ENCODE peak calls at places on chromosomes 12 and 14, in seven cellular contexts. One of them, this sample, is unnamed.

GRCh38 chr12:28040251-28040650 is 67.7 kb upstream of the PTHLH start:
- DNase-seq in psoas muscle: no peak
- DNase-seq in neural progenitor cell: no peak
- DNase-seq in CD8-positive, alpha-beta T cell: no peak
- DNase-seq in upper lobe of right lung: no peak
- DNase-seq in fibroblast of lung: no peak
- DNase-seq in Peyer's patch: no peak
- DNase-seq in this sample: no peak

GRCh38 chr12:88328056-88328455 is 185.9 kb downstream of the TMTC3 start:
- DNase-seq in psoas muscle: no peak
- DNase-seq in neural progenitor cell: no peak
- DNase-seq in CD8-positive, alpha-beta T cell: no peak
- DNase-seq in upper lobe of right lung: no peak
- DNase-seq in fibroblast of lung: no peak
- DNase-seq in Peyer's patch: no peak
- DNase-seq in this sample: no peak

GRCh38 chr12:16008442-16008841 is 97.3 kb downstream of the DERA start:
- DNase-seq in psoas muscle: no peak
- DNase-seq in neural progenitor cell: no peak
- DNase-seq in CD8-positive, alpha-beta T cell: no peak
- DNase-seq in upper lobe of right lung: no peak
- DNase-seq in fibroblast of lung: peak; percentile 20
- DNase-seq in Peyer's patch: no peak
- DNase-seq in this sample: no peak

GRCh38 chr12:103626498-103626897 is 39.4 kb downstream of the STAB2 start:
- DNase-seq in psoas muscle: peak; percentile 77
- DNase-seq in neural progenitor cell: peak; percentile 62
- DNase-seq in CD8-positive, alpha-beta T cell: no peak
- DNase-seq in upper lobe of right lung: no peak
- DNase-seq in fibroblast of lung: no peak
- DNase-seq in Peyer's patch: peak; percentile 66
- DNase-seq in this sample: no peak

GRCh38 chr12:57954768-57955167 is 13.4 kb downstream of the ATP23 start:
- DNase-seq in psoas muscle: no peak
- DNase-seq in neural progenitor cell: no peak
- DNase-seq in CD8-positive, alpha-beta T cell: no peak
- DNase-seq in upper lobe of right lung: no peak
- DNase-seq in fibroblast of lung: no peak
- DNase-seq in Peyer's patch: no peak
- DNase-seq in this sample: no peak

GRCh38 chr14:102777711-102778615 is 714 bp downstream of the TRAF3 start:
- DNase-seq in psoas muscle: no peak
- DNase-seq in neural progenitor cell: peak; percentile 44
- DNase-seq in CD8-positive, alpha-beta T cell: peak; percentile 23
- DNase-seq in upper lobe of right lung: peak; percentile 71
- DNase-seq in fibroblast of lung: peak; percentile 49
- DNase-seq in Peyer's patch: peak; percentile 63
- DNase-seq in this sample: no peak

GRCh38 chr14:28754209-28754985 is 12.2 kb upstream of the FOXG1 start:
- DNase-seq in psoas muscle: no peak
- DNase-seq in neural progenitor cell: peak; percentile 72
- DNase-seq in CD8-positive, alpha-beta T cell: no peak
- DNase-seq in upper lobe of right lung: no peak
- DNase-seq in fibroblast of lung: peak; percentile 29
- DNase-seq in Peyer's patch: no peak
- DNase-seq in this sample: no peak

GRCh38 chr12:79058342-79058741 is 193.8 kb downstream of the SYT1 start:
- DNase-seq in psoas muscle: no peak
- DNase-seq in neural progenitor cell: no peak
- DNase-seq in CD8-positive, alpha-beta T cell: no peak
- DNase-seq in upper lobe of right lung: no peak
- DNase-seq in fibroblast of lung: peak; percentile 89
- DNase-seq in Peyer's patch: no peak
- DNase-seq in this sample: no peak

GRCh38 chr14:92680781-92681650 is 67.4 kb downstream of the LGMN start:
- DNase-seq in psoas muscle: peak; percentile 77
- DNase-seq in neural progenitor cell: peak; percentile 88
- DNase-seq in CD8-positive, alpha-beta T cell: peak; percentile 79
- DNase-seq in upper lobe of right lung: peak; percentile 88
- DNase-seq in fibroblast of lung: peak; percentile 59
- DNase-seq in Peyer's patch: peak; percentile 84
- DNase-seq in this sample: peak; percentile 55

GRCh38 chr12:13864081-13864673 is 117.2 kb downstream of the GRIN2B start:
- DNase-seq in psoas muscle: peak; percentile 81
- DNase-seq in neural progenitor cell: peak; percentile 81
- DNase-seq in CD8-positive, alpha-beta T cell: peak; percentile 52
- DNase-seq in upper lobe of right lung: peak; percentile 86
- DNase-seq in fibroblast of lung: peak; percentile 40
- DNase-seq in Peyer's patch: peak; percentile 86
- DNase-seq in this sample: no peak

GRCh38 chr12:68521321-68521839 is 89.3 kb upstream of the RAP1B start:
- DNase-seq in psoas muscle: no peak
- DNase-seq in neural progenitor cell: no peak
- DNase-seq in CD8-positive, alpha-beta T cell: no peak
- DNase-seq in upper lobe of right lung: no peak
- DNase-seq in fibroblast of lung: peak; percentile 87
- DNase-seq in Peyer's patch: no peak
- DNase-seq in this sample: no peak

GRCh38 chr12:94988471-94988870 is 15.0 kb downstream of the NDUFA12 start:
- DNase-seq in psoas muscle: no peak
- DNase-seq in neural progenitor cell: no peak
- DNase-seq in CD8-positive, alpha-beta T cell: no peak
- DNase-seq in upper lobe of right lung: no peak
- DNase-seq in fibroblast of lung: no peak
- DNase-seq in Peyer's patch: no peak
- DNase-seq in this sample: no peak

GRCh38 chr14:95519699-95520098 is 3.2 kb upstream of the SYNE3 start:
- DNase-seq in psoas muscle: peak; percentile 86
- DNase-seq in neural progenitor cell: no peak
- DNase-seq in CD8-positive, alpha-beta T cell: peak; percentile 80
- DNase-seq in upper lobe of right lung: no peak
- DNase-seq in fibroblast of lung: peak; percentile 84
- DNase-seq in Peyer's patch: no peak
- DNase-seq in this sample: peak; percentile 92

GRCh38 chr14:89504602-89505320 is 87.7 kb upstream of the FOXN3 start:
- DNase-seq in psoas muscle: no peak
- DNase-seq in neural progenitor cell: no peak
- DNase-seq in CD8-positive, alpha-beta T cell: peak; percentile 17
- DNase-seq in upper lobe of right lung: no peak
- DNase-seq in fibroblast of lung: peak; percentile 90
- DNase-seq in Peyer's patch: no peak
- DNase-seq in this sample: peak; percentile 52

GRCh38 chr12:116138380-116138779 is 139.1 kb downstream of the MED13L start:
- DNase-seq in psoas muscle: no peak
- DNase-seq in neural progenitor cell: peak; percentile 58
- DNase-seq in CD8-positive, alpha-beta T cell: no peak
- DNase-seq in upper lobe of right lung: no peak
- DNase-seq in fibroblast of lung: peak; percentile 80
- DNase-seq in Peyer's patch: no peak
- DNase-seq in this sample: no peak

GRCh38 chr12:116141833-116142162 is 135.7 kb downstream of the MED13L start:
- DNase-seq in psoas muscle: no peak
- DNase-seq in neural progenitor cell: no peak
- DNase-seq in CD8-positive, alpha-beta T cell: no peak
- DNase-seq in upper lobe of right lung: no peak
- DNase-seq in fibroblast of lung: no peak
- DNase-seq in Peyer's patch: no peak
- DNase-seq in this sample: no peak

GRCh38 chr12:116138781-116139180 is 138.7 kb downstream of the MED13L start:
- DNase-seq in psoas muscle: no peak
- DNase-seq in neural progenitor cell: no peak
- DNase-seq in CD8-positive, alpha-beta T cell: no peak
- DNase-seq in upper lobe of right lung: no peak
- DNase-seq in fibroblast of lung: peak; percentile 84
- DNase-seq in Peyer's patch: no peak
- DNase-seq in this sample: no peak

GRCh38 chr12:116141110-116141832 is 136.2 kb downstream of the MED13L start:
- DNase-seq in psoas muscle: no peak
- DNase-seq in neural progenitor cell: no peak
- DNase-seq in CD8-positive, alpha-beta T cell: no peak
- DNase-seq in upper lobe of right lung: no peak
- DNase-seq in fibroblast of lung: no peak
- DNase-seq in Peyer's patch: no peak
- DNase-seq in this sample: no peak

GRCh38 chr12:116140559-116140958 is 136.9 kb downstream of the MED13L start:
- DNase-seq in psoas muscle: no peak
- DNase-seq in neural progenitor cell: no peak
- DNase-seq in CD8-positive, alpha-beta T cell: no peak
- DNase-seq in upper lobe of right lung: no peak
- DNase-seq in fibroblast of lung: no peak
- DNase-seq in Peyer's patch: no peak
- DNase-seq in this sample: no peak
- H3K27ac ChIP-seq in psoas muscle: no peak overlapping the region
- H3K27ac ChIP-seq in neural progenitor cell: peak overlapping the region; percentile 49
- H3K27ac ChIP-seq in CD8-positive, alpha-beta T cell: no peak overlapping the region
- H3K27ac ChIP-seq in upper lobe of right lung: no peak overlapping the region
- H3K27ac ChIP-seq in fibroblast of lung: no peak overlapping the region
- H3K27ac ChIP-seq in Peyer's patch: no peak overlapping the region
- H3K27ac ChIP-seq in this sample: no peak overlapping the region

DNA sequence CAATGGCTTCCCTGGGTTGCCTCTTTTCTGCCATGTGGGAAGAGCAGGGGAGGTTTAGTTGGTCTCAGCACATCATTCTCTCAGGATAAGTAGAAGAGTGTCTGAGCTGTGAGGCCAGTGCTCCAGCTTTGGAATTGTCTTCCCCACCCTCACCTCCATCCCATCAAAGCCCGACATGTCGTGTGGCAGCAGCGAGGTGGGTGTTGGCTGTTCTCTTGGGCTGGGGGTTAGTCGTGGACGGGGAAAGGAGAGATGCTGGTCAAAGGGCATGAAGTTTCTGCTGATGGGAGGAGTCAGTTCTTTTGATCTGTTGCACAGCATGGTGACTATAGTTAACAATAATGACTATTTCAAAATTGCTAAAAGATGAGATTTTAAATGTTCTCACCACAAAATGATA is 404.2 kb downstream of the TMEM121 start:
- DNase-seq in psoas muscle: peak; percentile 16
- DNase-seq in neural progenitor cell: no peak
- DNase-seq in CD8-positive, alpha-beta T cell: no peak
- DNase-seq in upper lobe of right lung: no peak
- DNase-seq in fibroblast of lung: no peak
- DNase-seq in Peyer's patch: no peak
- DNase-seq in this sample: no peak
- H3K9me3 ChIP-seq in psoas muscle: no peaks in the 10 kb centered on the region
- H3K9me3 ChIP-seq in neural progenitor cell: peaks cover 17% of the 10 kb centered on the region
- H3K9me3 ChIP-seq in CD8-positive, alpha-beta T cell: no peaks in the 10 kb centered on the region
- H3K9me3 ChIP-seq in upper lobe of right lung: no peaks in the 10 kb centered on the region
- H3K9me3 ChIP-seq in fibroblast of lung: no peaks in the 10 kb centered on the region
- H3K9me3 ChIP-seq in Peyer's patch: no peaks in the 10 kb centered on the region
- H3K9me3 ChIP-seq in this sample: peaks cover 9% of the 10 kb centered on the region

GRCh38 chr12:90295858-90296257 is 587.2 kb upstream of the ATP2B1 start:
- DNase-seq in psoas muscle: no peak
- DNase-seq in neural progenitor cell: no peak
- DNase-seq in CD8-positive, alpha-beta T cell: no peak
- DNase-seq in upper lobe of right lung: no peak
- DNase-seq in fibroblast of lung: no peak
- DNase-seq in Peyer's patch: no peak
- DNase-seq in this sample: no peak

GRCh38 chr12:90287585-90287984 is 578.9 kb upstream of the ATP2B1 start:
- DNase-seq in psoas muscle: no peak
- DNase-seq in neural progenitor cell: no peak
- DNase-seq in CD8-positive, alpha-beta T cell: no peak
- DNase-seq in upper lobe of right lung: no peak
- DNase-seq in fibroblast of lung: no peak
- DNase-seq in Peyer's patch: no peak
- DNase-seq in this sample: no peak

GRCh38 chr12:90290980-90291975 is 582.6 kb upstream of the ATP2B1 start:
- DNase-seq in psoas muscle: no peak
- DNase-seq in neural progenitor cell: no peak
- DNase-seq in CD8-positive, alpha-beta T cell: no peak
- DNase-seq in upper lobe of right lung: no peak
- DNase-seq in fibroblast of lung: no peak
- DNase-seq in Peyer's patch: no peak
- DNase-seq in this sample: no peak

DNA sequence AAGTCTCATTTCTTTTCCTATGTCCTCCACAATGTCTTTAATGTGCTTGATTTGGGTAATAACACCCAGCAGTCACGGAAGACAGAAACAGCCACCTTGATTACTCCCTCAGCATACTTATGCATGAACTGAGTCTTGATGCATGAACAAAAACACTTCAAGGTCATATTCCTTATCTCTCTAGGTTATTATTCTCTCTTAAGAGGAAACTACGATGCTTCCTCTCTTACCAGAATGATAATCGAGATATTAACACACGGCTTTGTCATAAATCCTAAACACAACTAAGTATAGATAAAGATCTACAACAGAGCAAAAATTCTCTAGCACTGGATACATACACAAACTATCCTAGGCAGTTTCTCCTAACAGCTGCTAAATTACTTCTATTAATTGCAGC is 583.5 kb upstream of the ATP2B1 start:
- DNase-seq in psoas muscle: no peak
- DNase-seq in neural progenitor cell: no peak
- DNase-seq in CD8-positive, alpha-beta T cell: no peak
- DNase-seq in upper lobe of right lung: no peak
- DNase-seq in fibroblast of lung: no peak
- DNase-seq in Peyer's patch: no peak
- DNase-seq in this sample: no peak
- H3K27ac ChIP-seq in psoas muscle: no peak overlapping the region
- H3K27ac ChIP-seq in neural progenitor cell: no peak overlapping the region
- H3K27ac ChIP-seq in CD8-positive, alpha-beta T cell: no peak overlapping the region
- H3K27ac ChIP-seq in upper lobe of right lung: no peak overlapping the region
- H3K27ac ChIP-seq in fibroblast of lung: no peak overlapping the region
- H3K27ac ChIP-seq in Peyer's patch: no peak overlapping the region
- H3K27ac ChIP-seq in this sample: no peak overlapping the region

DNA sequence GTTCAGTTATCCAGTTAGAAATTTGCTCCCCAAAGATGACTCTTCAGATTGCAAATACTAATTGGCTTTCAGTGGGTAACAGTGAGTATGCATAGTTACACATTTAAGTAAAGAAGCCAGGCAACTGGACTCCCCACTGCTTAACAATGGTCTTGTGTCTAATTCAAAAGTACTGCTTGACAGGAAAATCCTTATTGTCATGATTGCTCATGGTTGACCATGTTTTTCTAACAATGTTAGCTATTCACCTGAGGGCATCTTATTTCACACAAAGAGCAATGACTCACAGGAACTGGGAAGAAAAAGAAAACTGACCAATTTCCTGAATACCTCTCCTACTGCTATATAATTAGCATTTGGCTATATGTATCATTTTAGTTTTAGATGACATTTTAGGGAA is 33.7 kb upstream of the ALG10B start:
- DNase-seq in psoas muscle: no peak
- DNase-seq in neural progenitor cell: no peak
- DNase-seq in CD8-positive, alpha-beta T cell: no peak
- DNase-seq in upper lobe of right lung: no peak
- DNase-seq in fibroblast of lung: no peak
- DNase-seq in Peyer's patch: no peak
- DNase-seq in this sample: no peak
- H3K9me3 ChIP-seq in psoas muscle: no peaks in the 10 kb centered on the region
- H3K9me3 ChIP-seq in neural progenitor cell: peaks cover 19% of the 10 kb centered on the region
- H3K9me3 ChIP-seq in CD8-positive, alpha-beta T cell: no peaks in the 10 kb centered on the region
- H3K9me3 ChIP-seq in upper lobe of right lung: no peaks in the 10 kb centered on the region
- H3K9me3 ChIP-seq in fibroblast of lung: no peaks in the 10 kb centered on the region
- H3K9me3 ChIP-seq in Peyer's patch: no peaks in the 10 kb centered on the region
- H3K9me3 ChIP-seq in this sample: no peaks in the 10 kb centered on the region

This sample was measured in CD4-positive, CD25-positive, alpha-beta regulatory T cell.